ENCODE peak calls at places on chromosomes 7 and 10, in seven cellular contexts. F is lower leg skin; A is SJCRH30; K is nucleus accumbens; Z is GM12892; U is stimulated activated CD8-positive, alpha-beta memory T cell treated with anti-CD3 and anti-CD28 coated beads, Interleukin-7, amount 100 ng/mL, for 1 hour; C is fibroblast of the aortic adventitia. Q is an unnamed sample.

GRCh38 chr10:88070080-88070880 is 206.9 kb downstream of the PTEN start:
- DNase-seq in K (no peak), A (no peak), Z (no peak), F (no peak), U (no peak), C (no peak), Q (peak)

GRCh38 chr10:70145666-70146488 is 623 bp downstream of the TYSND1 start:
- DNase-seq in Z (peak), A (peak), C (peak), U (peak), K (peak), F (peak), Q (peak)

GRCh38 chr7:28958235-28958945 is at the start of gene TRIL:
- DNase-seq in K (peak), C (peak), Z (peak), F (peak), A (peak), U (no peak), Q (peak)

GRCh38 chr10:89845541-89846275 is 144.3 kb downstream of the KIF20B start:
- DNase-seq in K (no peak), F (no peak), A (no peak), U (no peak), C (peak), Z (no peak), Q (peak)

GRCh38 chr10:122662231-122662630 is 37.4 kb downstream of the C10orf120 start:
- DNase-seq in F (no peak), C (no peak), K (no peak), U (no peak), Z (no peak), A (no peak), Q (no peak)

GRCh38 chr10:121721257-121721656 is 123.0 kb upstream of the FGFR2 start:
- DNase-seq in U (no peak), Z (no peak), A (no peak), C (no peak), F (no peak), K (no peak), Q (no peak)

GRCh38 chr7:140049339-140050024 is 13.3 kb downstream of the PARP12 start:
- DNase-seq in Z (no peak), U (no peak), K (no peak), A (no peak), C (peak), F (no peak), Q (no peak)

GRCh38 chr10:84293574-84294016 is 34.8 kb upstream of the CCSER2 start:
- DNase-seq in Z (no peak), F (no peak), A (no peak), C (no peak), U (no peak), K (no peak), Q (no peak)

GRCh38 chr7:33108591-33108930 is 643 bp downstream of the RP9 start:
- DNase-seq in K (no peak), C (no peak), A (peak), F (no peak), U (no peak), Z (no peak), Q (no peak)

GRCh38 chr7:68407460-68407859 is 1190.8 kb upstream of the AUTS2 start:
- DNase-seq in C (no peak), Z (no peak), F (no peak), U (no peak), K (no peak), A (no peak), Q (no peak)

GRCh38 chr7:116546054-116546453 is 21.2 kb downstream of the CAV1 start:
- DNase-seq in Z (no peak), F (no peak), K (no peak), A (no peak), U (no peak), C (no peak), Q (no peak)

GRCh38 chr10:7444576-7445226 is 33.9 kb upstream of the SFMBT2 start:
- DNase-seq in C (no peak), U (no peak), A (no peak), K (peak), Z (no peak), F (no peak), Q (no peak)

GRCh38 chr10:126199221-126199998 is 188.9 kb downstream of the ADAM12 start:
- DNase-seq in Z (no peak), U (no peak), F (no peak), A (peak), C (peak), K (no peak), Q (peak)

GRCh38 chr10:126917375-126917774 is 12.1 kb downstream of the DOCK1 start:
- DNase-seq in U (no peak), C (no peak), F (no peak), Z (no peak), A (no peak), K (no peak), Q (no peak)

GRCh38 chr10:82041018-82041417 is 166.0 kb downstream of the NRG3 start:
- DNase-seq in A (no peak), F (no peak), K (no peak), U (no peak), Z (no peak), C (no peak), Q (no peak)

GRCh38 chr10:61795551-61795950 is 105.9 kb upstream of the ARID5B start:
- DNase-seq in Z (no peak), A (no peak), K (no peak), F (no peak), U (no peak), C (no peak), Q (no peak)

GRCh38 chr10:61822096-61822495 is 79.4 kb upstream of the ARID5B start:
- DNase-seq in F (no peak), K (no peak), C (no peak), Z (no peak), U (no peak), A (no peak), Q (no peak)

GRCh38 chr10:18400201-18400910 is 251.0 kb downstream of the NSUN6 start:
- DNase-seq in F (no peak), A (no peak), C (no peak), Z (no peak), U (no peak), K (no peak), Q (no peak)

GRCh38 chr10:31421322-31421721 is 102.3 kb downstream of the ZEB1 start:
- DNase-seq in K (no peak), U (no peak), A (no peak), C (no peak), Z (no peak), F (no peak), Q (no peak)

GRCh38 chr7:47938574-47939165 is 9.6 kb downstream of the PKD1L1 start:
- DNase-seq in Z (no peak), F (no peak), U (no peak), K (no peak), C (no peak), A (no peak), Q (no peak)

GRCh38 chr7:12221414-12221813 is 10.3 kb downstream of the TMEM106B start:
- DNase-seq in F (no peak), Z (no peak), A (no peak), C (peak), K (no peak), U (no peak), Q (no peak)

GRCh38 chr10:11869743-11870460 is 46.7 kb downstream of the PROSER2 start:
- DNase-seq in F (no peak), Z (no peak), C (no peak), A (no peak), U (no peak), K (no peak), Q (no peak)

GRCh38 chr10:123017421-123018165 is 8.8 kb downstream of the ACADSB start:
- DNase-seq in F (peak), C (no peak), A (no peak), U (no peak), Z (no peak), K (no peak), Q (no peak)

GRCh38 chr10:6522230-6522629 is 57.8 kb downstream of the PRKCQ start:
- DNase-seq in U (no peak), K (no peak), F (no peak), A (no peak), C (no peak), Z (no peak), Q (no peak)

Q was measured in fibroblast of mammary gland.